ENCODE peak calls at places on chromosomes 5 and 9, in ten cellular contexts. F is stomach, Q is GM23338, M is prostate gland, Y is transverse colon, U is breast epithelium, C is HL-60, A is suprapubic skin, X is K562, P is esophagus muscularis mucosa. R is an unnamed sample.

GRCh38 chr9:91714874-91715615 is 235.0 kb downstream of the ROR2 start:
- DNase-seq in F (no peak), Q (no peak), M (no peak), Y (no peak), U (no peak), C (no peak), A (peak), X (no peak), P (no peak), R (no peak)

GRCh38 chr5:142686210-142686734 is 382 bp upstream of the FGF1 start:
- DNase-seq in F (no peak), Q (peak), M (no peak), Y (no peak), U (peak), C (no peak), A (no peak), X (no peak), P (no peak), R (no peak)

GRCh38 chr5:150107909-150108447 is 21.6 kb upstream of the CSF1R start:
- DNase-seq in F (peak), Q (no peak), M (no peak), Y (no peak), U (peak), C (no peak), A (no peak), X (no peak), P (peak), R (no peak)

GRCh38 chr5:81209386-81209785 is 23.7 kb upstream of the CKMT2 start:
- DNase-seq in F (no peak), Q (no peak), M (no peak), Y (no peak), U (no peak), C (no peak), A (no peak), X (no peak), P (no peak), R (no peak)

GRCh38 chr5:109365653-109366052 is 44.1 kb downstream of the PJA2 start:
- DNase-seq in F (no peak), Q (no peak), M (no peak), Y (no peak), U (no peak), C (no peak), A (no peak), X (no peak), P (no peak), R (no peak)

GRCh38 chr9:100108572-100108971 is 9.5 kb downstream of the INVS start:
- DNase-seq in F (no peak), Q (no peak), M (no peak), Y (no peak), U (no peak), C (no peak), A (no peak), X (no peak), P (no peak), R (no peak)

GRCh38 chr9:73039916-73040263 is 87.0 kb upstream of the ALDH1A1 start:
- DNase-seq in F (no peak), Q (no peak), M (no peak), Y (no peak), U (no peak), C (no peak), A (no peak), X (no peak), P (no peak), R (no peak)

GRCh38 chr9:101376117-101376866 is 8.5 kb downstream of the BAAT start:
- DNase-seq in F (no peak), Q (no peak), M (no peak), Y (no peak), U (no peak), C (no peak), A (no peak), X (no peak), P (no peak), R (no peak)

GRCh38 chr5:74113987-74114386 is 488.0 kb downstream of the ARHGEF28 start:
- DNase-seq in F (no peak), Q (no peak), M (no peak), Y (no peak), U (no peak), C (no peak), A (no peak), X (no peak), P (no peak), R (no peak)

GRCh38 chr5:36073595-36074216 is 7.0 kb upstream of the UGT3A2 start:
- DNase-seq in F (no peak), Q (peak), M (no peak), Y (no peak), U (no peak), C (peak), A (no peak), X (no peak), P (no peak), R (no peak)

GRCh38 chr9:20197976-20198685 is 409.3 kb upstream of the SLC24A2 start:
- DNase-seq in F (no peak), Q (peak), M (peak), Y (peak), U (peak), C (no peak), A (no peak), X (no peak), P (no peak), R (no peak)

GRCh38 chr5:88515881-88516819 is 247.5 kb upstream of the TMEM161B start:
- DNase-seq in F (no peak), Q (no peak), M (no peak), Y (no peak), U (no peak), C (no peak), A (no peak), X (no peak), P (no peak), R (no peak)

GRCh38 chr5:172630961-172631360 is 10.1 kb upstream of the NEURL1B start:
- DNase-seq in F (no peak), Q (no peak), M (no peak), Y (no peak), U (no peak), C (no peak), A (peak), X (no peak), P (no peak), R (no peak)

GRCh38 chr5:109692011-109692410 is 2.3 kb downstream of the MAN2A1 start:
- DNase-seq in F (no peak), Q (no peak), M (no peak), Y (no peak), U (no peak), C (no peak), A (no peak), X (no peak), P (no peak), R (no peak)

GRCh38 chr5:159965031-159965837 is 43.7 kb upstream of the TTC1 start:
- DNase-seq in F (peak), Q (peak), M (no peak), Y (peak), U (no peak), C (peak), A (no peak), X (no peak), P (no peak), R (peak)

GRCh38 chr5:174785120-174785680 is 60.8 kb downstream of the MSX2 start:
- DNase-seq in F (no peak), Q (no peak), M (no peak), Y (no peak), U (no peak), C (no peak), A (no peak), X (no peak), P (no peak), R (no peak)

GRCh38 chr9:120892748-120893584 is 16.0 kb upstream of the PHF19 start:
- DNase-seq in F (no peak), Q (no peak), M (no peak), Y (no peak), U (no peak), C (peak), A (no peak), X (peak), P (no peak), R (no peak)

GRCh38 chr5:34717426-34718327 is 61.5 kb downstream of the RAI14 start:
- DNase-seq in F (no peak), Q (peak), M (no peak), Y (no peak), U (no peak), C (no peak), A (no peak), X (no peak), P (no peak), R (no peak)

GRCh38 chr9:93659044-93659836 is 82.9 kb downstream of the PHF2 start:
- DNase-seq in F (no peak), Q (no peak), M (no peak), Y (peak), U (no peak), C (no peak), A (peak), X (no peak), P (no peak), R (no peak)

GRCh38 chr5:171840066-171840465 is 54.4 kb downstream of the SMIM23 start:
- DNase-seq in F (no peak), Q (peak), M (no peak), Y (no peak), U (no peak), C (peak), A (no peak), X (peak), P (no peak), R (no peak)

GRCh38 chr5:134555889-134556311 is 30.4 kb downstream of the JADE2 start:
- DNase-seq in F (peak), Q (peak), M (no peak), Y (peak), U (no peak), C (peak), A (no peak), X (peak), P (no peak), R (peak)

GRCh38 chr9:97526895-97527575 is 25.6 kb downstream of the TMOD1 start:
- DNase-seq in F (no peak), Q (peak), M (no peak), Y (no peak), U (no peak), C (no peak), A (no peak), X (no peak), P (no peak), R (no peak)
- H3K27ac ChIP-seq in F (no peak), Q (no peak), M (no peak), Y (no peak), U (no peak), C (no peak), A (no peak), X (no peak), P (peak), R (peak)

GRCh38 chr5:86861514-86861913 is 243.8 kb downstream of the COX7C start:
- DNase-seq in F (no peak), Q (no peak), M (no peak), Y (no peak), U (no peak), C (no peak), A (no peak), X (no peak), P (no peak), R (no peak)
- TF ChIP-seq CTCF in F (no peak), Q (no peak), M (no peak), Y (no peak), U (no peak), C (no peak), A (no peak), X (no peak), P (no peak), R (no peak)

GRCh38 chr5:38994329-38994927 is 79.8 kb downstream of the RICTOR start:
- DNase-seq in F (no peak), Q (peak), M (peak), Y (peak), U (no peak), C (peak), A (no peak), X (peak), P (no peak), R (no peak)
- TF ChIP-seq POLR2AphosphoS5 in F (no peak), Q (no peak), M (peak), Y (no peak), U (no peak), C (no peak), A (no peak), X (no peak), P (peak), R (no peak)

GRCh38 chr9:124277420-124277819 is 19.7 kb downstream of the NEK6 start:
- DNase-seq in F (no peak), Q (no peak), M (no peak), Y (no peak), U (no peak), C (no peak), A (no peak), X (no peak), P (no peak), R (no peak)
- H3K27ac ChIP-seq in F (peak), Q (no peak), M (no peak), Y (no peak), U (no peak), C (peak), A (no peak), X (peak), P (peak), R (no peak)

DNA sequence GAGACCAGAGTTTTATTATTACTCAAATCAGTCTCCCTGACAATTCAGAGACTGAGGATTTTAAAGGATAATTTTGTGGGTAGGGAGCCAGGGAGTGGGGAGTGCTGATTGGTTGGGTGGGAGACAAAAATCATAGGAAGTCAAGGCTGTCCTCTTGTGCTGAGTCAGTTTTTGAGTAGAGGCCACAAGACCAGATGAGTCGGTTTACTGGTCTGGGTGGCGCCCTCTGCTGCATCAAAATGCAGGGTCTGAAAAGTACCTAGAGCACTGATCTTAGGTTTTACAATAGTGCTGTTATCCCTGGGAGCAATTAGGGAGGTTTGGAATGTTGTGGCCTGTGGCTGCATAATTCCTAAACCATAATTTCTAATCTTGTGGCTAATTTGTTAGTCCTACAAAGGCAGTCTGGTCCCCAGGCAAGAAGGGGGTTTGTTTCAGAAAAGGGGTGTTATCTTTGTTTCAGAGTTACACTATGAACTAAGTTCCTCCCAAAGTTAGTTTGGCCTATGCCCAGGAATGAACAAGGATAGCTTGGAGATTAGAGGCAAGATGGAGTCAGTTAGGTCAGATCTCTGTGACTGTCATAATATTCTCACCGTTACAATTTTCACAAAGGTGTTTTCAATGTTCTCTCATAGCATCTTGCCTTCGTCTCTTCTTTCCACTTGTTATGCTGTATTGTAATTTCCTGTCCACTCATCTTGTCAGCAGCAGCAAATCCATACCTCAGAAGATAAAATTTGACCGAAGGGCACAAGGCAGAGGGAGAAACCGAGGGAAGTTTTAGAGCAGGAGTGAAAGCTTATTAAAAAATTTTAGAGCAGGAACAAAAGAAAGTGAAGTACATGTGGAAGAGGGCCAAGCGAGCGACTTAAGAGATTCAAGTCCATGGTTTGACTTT is 59.2 kb upstream of the CLINT1 start:
- DNase-seq in F (peak), Q (peak), M (peak), Y (peak), U (peak), C (peak), A (peak), X (peak), P (no peak), R (no peak)
- TF ChIP-seq CTCF in F (no peak), Q (peak), M (no peak), Y (peak), U (no peak), C (peak), A (peak), X (peak), P (peak), R (peak)

GRCh38 chr5:154221371-154221896 is 30.9 kb downstream of the GALNT10 start:
- DNase-seq in F (no peak), Q (peak), M (peak), Y (peak), U (peak), C (peak), A (no peak), X (no peak), P (no peak), R (no peak)
- TF ChIP-seq POLR2AphosphoS5 in F (no peak), Q (no peak), M (no peak), Y (no peak), U (no peak), C (no peak), A (no peak), X (no peak), P (no peak), R (no peak)

GRCh38 chr9:105171076-105171475 is 73.4 kb upstream of the SLC44A1 start:
- DNase-seq in F (no peak), Q (no peak), M (no peak), Y (no peak), U (no peak), C (no peak), A (no peak), X (no peak), P (no peak), R (no peak)
- H3K27ac ChIP-seq in F (no peak), Q (no peak), M (no peak), Y (no peak), U (no peak), C (no peak), A (no peak), X (no peak), P (no peak), R (no peak)

DNA sequence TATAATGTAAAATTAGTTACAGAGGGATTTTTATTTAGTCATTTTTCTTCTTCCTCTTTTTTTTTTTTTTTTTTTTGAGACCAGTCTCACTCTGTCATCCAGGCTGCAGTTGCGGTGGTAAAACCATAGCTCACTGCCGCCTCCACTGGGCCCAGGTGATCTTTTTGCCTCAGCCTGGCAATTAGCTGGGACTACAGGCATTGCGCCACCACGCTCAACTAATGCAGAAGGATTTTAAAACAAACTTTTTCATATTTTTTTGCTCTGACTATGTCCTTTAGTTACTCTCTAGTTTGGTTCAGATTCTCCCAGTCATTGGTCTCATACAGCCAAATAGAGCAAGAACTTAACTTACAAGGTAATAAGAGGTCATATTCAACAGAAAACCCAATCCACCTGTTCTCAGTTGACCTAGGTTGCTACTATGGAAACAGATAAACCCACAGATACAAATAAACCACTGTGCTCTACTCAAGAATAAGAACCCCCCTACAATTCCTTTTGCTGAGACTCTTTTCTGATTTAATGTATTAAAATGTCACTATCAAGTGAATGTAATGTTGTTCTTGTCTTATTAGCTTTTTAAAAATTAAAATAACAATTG is 50.1 kb upstream of the TTC39B start:
- DNase-seq in F (peak), Q (peak), M (no peak), Y (peak), U (no peak), C (peak), A (no peak), X (no peak), P (no peak), R (peak)
- TF ChIP-seq CTCF in F (no peak), Q (peak), M (no peak), Y (no peak), U (no peak), C (peak), A (no peak), X (peak), P (no peak), R (no peak)